ENCODE peak calls at places on chromosome 17, in seven cellular contexts. Q is neural progenitor cell, X is fibroblast of lung, M is GM23338, N is MM.1S, H is hepatocyte, C is OCI-LY7. K is an unnamed sample. For H3K4me1, the result is how much of the 10 kb centered on the place peaks cover.

GRCh38 chr17:58304735-58305486 is 23.7 kb downstream of the TSPOAP1 start:
- DNase-seq in Q (no peak), X (no peak), M (no peak), N (no peak), H (no peak), C (no peak), K (no peak)

GRCh38 chr17:64355536-64356303 is 34.9 kb downstream of the PECAM1 start:
- DNase-seq in Q (no peak), X (peak), M (no peak), N (no peak), H (no peak), C (no peak), K (no peak)

GRCh38 chr17:64982139-64982802 is 63.0 kb upstream of the LRRC37A3 start:
- DNase-seq in Q (no peak), X (no peak), M (no peak), N (no peak), H (no peak), C (no peak), K (no peak)

GRCh38 chr17:49229805-49230600 is 584 bp downstream of the PHOSPHO1 start:
- DNase-seq in Q (no peak), X (no peak), M (peak), N (no peak), H (no peak), C (no peak), K (no peak)

GRCh38 chr17:14268264-14268663 is 31.6 kb upstream of the CDRT15 start:
- DNase-seq in Q (no peak), X (no peak), M (peak), N (no peak), H (no peak), C (peak), K (no peak)

GRCh38 chr17:55743103-55743679 is 7.7 kb upstream of the PCTP start:
- DNase-seq in Q (no peak), X (no peak), M (no peak), N (no peak), H (peak), C (no peak), K (peak)

GRCh38 chr17:46862949-46863348 is 11.6 kb downstream of the WNT9B start:
- DNase-seq in Q (peak), X (no peak), M (peak), N (no peak), H (no peak), C (no peak), K (no peak)

GRCh38 chr17:10117085-10117484 is 81.3 kb downstream of the GAS7 start:
- DNase-seq in Q (no peak), X (no peak), M (no peak), N (no peak), H (no peak), C (no peak), K (no peak)

GRCh38 chr17:66002063-66002585 is 189.8 kb downstream of the CEP112 start:
- DNase-seq in Q (no peak), X (no peak), M (no peak), N (no peak), H (no peak), C (no peak), K (no peak)

GRCh38 chr17:57553991-57554825 is 190.9 kb downstream of the CCDC182 start:
- DNase-seq in Q (peak), X (peak), M (peak), N (no peak), H (peak), C (peak), K (no peak)

GRCh38 chr17:29844339-29845048 is 85.5 kb downstream of the SSH2 start:
- DNase-seq in Q (peak), X (peak), M (peak), N (no peak), H (peak), C (no peak), K (no peak)

GRCh38 chr17:77555741-77556291 is 402.7 kb upstream of the TNRC6C start:
- DNase-seq in Q (peak), X (peak), M (no peak), N (no peak), H (peak), C (no peak), K (no peak)

GRCh38 chr17:15920758-15921239 is 24.1 kb upstream of the ADORA2B start:
- DNase-seq in Q (no peak), X (peak), M (peak), N (no peak), H (peak), C (no peak), K (peak)

GRCh38 chr17:38339891-38340290 is 3.9 kb downstream of the GPR179 start:
- DNase-seq in Q (no peak), X (no peak), M (no peak), N (no peak), H (no peak), C (no peak), K (no peak)

GRCh38 chr17:38608648-38609047 is 2.9 kb upstream of the SRCIN1 start:
- DNase-seq in Q (no peak), X (no peak), M (peak), N (peak), H (no peak), C (no peak), K (peak)

GRCh38 chr17:80871341-80871740 is 120.3 kb upstream of the CHMP6 start:
- DNase-seq in Q (no peak), X (no peak), M (no peak), N (peak), H (no peak), C (no peak), K (no peak)

GRCh38 chr17:38864636-38865398 is 5.0 kb upstream of the LASP1 start:
- DNase-seq in Q (peak), X (peak), M (peak), N (no peak), H (no peak), C (no peak), K (no peak)

GRCh38 chr17:49337900-49338299 is 24.1 kb downstream of the ZNF652 start:
- DNase-seq in Q (no peak), X (no peak), M (no peak), N (no peak), H (no peak), C (no peak), K (no peak)

DNA sequence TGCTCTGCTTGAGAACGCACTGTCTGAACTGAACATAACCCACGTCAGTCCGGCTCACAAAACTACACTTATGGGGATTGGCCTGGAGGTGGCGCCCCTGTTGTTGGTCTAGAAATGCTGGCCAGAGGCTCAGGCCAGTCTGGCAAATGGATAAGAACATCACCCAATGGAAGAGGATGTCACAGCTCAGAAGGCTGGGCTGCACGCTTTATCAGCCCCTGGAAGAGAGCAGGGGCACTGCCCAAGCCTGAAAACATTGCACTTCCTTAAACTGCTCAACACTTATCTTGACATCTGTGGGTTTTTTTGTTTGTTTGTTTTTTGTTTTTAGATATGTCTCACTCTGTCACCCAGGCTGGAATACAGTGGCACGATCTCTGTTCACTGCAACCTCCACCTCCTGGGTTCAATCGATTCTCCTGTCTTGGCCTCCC is 24.8 kb upstream of the BPTF start:
- DNase-seq in Q (peak), X (peak), M (peak), N (peak), H (peak), C (peak), K (peak)
- TF ChIP-seq CTCF in Q (peak), X (peak), M (peak), N (peak), H (peak), C (peak), K (peak)

GRCh38 chr17:42517516-42517915 is 18.5 kb upstream of the NAGLU start:
- DNase-seq in Q (peak), X (peak), M (peak), N (peak), H (peak), C (peak), K (peak)

GRCh38 chr17:42519546-42520444 is 16.2 kb upstream of the NAGLU start:
- DNase-seq in Q (peak), X (peak), M (peak), N (no peak), H (peak), C (no peak), K (peak)

GRCh38 chr17:42518755-42519545 is 17.1 kb upstream of the NAGLU start:
- DNase-seq in Q (no peak), X (peak), M (no peak), N (no peak), H (peak), C (no peak), K (peak)

GRCh38 chr17:42520540-42520951 is 15.5 kb upstream of the NAGLU start:
- DNase-seq in Q (peak), X (no peak), M (peak), N (no peak), H (no peak), C (peak), K (no peak)

DNA sequence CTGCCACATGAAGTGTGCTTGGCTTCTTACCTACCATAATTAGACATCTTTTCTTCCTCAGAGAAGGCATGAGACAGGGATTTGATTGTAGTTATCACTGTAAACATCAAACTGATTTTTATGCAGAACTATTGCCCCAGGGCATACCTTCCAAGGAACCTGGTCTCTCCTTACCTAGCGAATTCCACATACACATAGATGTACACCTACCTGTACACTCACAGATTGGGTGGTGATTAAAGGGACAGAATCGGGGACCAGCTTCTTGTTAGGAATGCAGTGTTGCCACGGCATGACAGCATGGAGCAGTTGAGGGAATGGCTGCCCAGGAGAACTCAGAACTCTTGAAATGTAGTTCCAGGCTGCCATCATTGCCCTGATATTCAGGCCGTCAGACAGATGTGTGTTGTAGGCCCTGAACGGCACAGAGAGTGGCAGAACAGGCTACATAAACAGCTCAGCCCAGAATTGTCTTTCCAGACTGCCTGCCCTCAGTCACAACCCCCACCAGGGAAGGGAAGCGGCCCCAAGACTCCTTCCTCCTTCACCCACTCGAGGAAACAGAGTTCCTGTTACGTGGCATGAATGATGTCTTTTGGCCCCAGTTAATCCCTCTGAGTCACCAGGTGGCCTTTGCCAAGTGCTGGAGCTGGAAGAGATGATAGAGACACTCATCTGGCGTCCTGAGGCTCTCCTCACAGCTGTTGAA is 17.8 kb upstream of the NAGLU start:
- DNase-seq in Q (no peak), X (peak), M (no peak), N (no peak), H (peak), C (no peak), K (peak)
- H3K4me1 ChIP-seq in Q (under half), X (half or more), M (under half), N (under half), H (half or more), C (under half), K (half or more)

GRCh38 chr17:883586-883962 is 96.0 kb downstream of the NXN start:
- DNase-seq in Q (no peak), X (no peak), M (no peak), N (no peak), H (no peak), C (no peak), K (peak)

GRCh38 chr17:880871-881269 is 98.7 kb downstream of the NXN start:
- DNase-seq in Q (no peak), X (no peak), M (no peak), N (no peak), H (no peak), C (no peak), K (no peak)

GRCh38 chr17:885971-886571 is 93.5 kb downstream of the NXN start:
- DNase-seq in Q (no peak), X (peak), M (no peak), N (no peak), H (no peak), C (no peak), K (no peak)

GRCh38 chr17:880074-880870 is 98.1 kb downstream of the MRM3 start:
- DNase-seq in Q (no peak), X (no peak), M (no peak), N (no peak), H (no peak), C (no peak), K (peak)

DNA sequence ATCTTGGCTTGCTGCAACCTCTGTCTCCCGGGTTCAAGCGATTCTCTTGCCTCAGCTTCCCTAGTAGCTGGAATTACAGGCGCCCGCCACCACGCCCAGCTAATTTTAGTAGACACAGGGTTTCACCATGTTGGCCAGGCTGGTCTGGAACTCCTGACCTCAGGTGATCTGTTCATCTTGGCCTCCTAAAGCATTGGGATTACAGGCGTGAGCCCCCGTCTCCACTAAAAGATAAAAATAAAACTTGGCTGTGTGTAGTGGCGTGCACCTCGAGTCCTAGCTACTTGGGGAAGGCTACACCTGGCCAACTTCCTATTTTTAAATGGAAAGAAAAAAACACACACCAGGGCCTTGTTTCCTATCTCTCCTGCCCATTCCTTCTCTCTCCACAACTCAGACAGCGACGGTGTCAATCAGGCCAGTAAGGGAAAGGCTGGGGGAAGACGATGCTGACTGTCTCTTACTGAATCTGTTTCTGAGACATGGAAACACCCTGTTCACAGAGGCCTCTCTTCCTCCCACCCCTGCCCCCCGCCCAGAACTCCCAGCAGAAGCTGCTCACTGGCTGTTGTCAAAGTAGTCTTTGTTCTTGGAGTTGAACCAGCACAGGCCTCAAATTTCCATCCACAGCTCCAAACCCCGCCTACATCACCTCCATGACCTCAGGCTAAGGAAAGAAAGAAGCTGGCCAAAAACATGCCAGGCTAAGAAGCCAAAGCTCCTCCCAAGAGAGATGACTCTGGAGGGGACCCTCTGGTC is 96.6 kb downstream of the NXN start:
- DNase-seq in Q (peak), X (peak), M (peak), N (no peak), H (peak), C (no peak), K (no peak)
- H3K4me2 ChIP-seq in Q (peak), X (peak), M (peak), N (no peak), H (peak), C (no peak), K (no peak)

GRCh38 chr17:18166894-18167293 is 16.7 kb upstream of the ALKBH5 start:
- DNase-seq in Q (no peak), X (no peak), M (no peak), N (no peak), H (no peak), C (peak), K (no peak)
- TF ChIP-seq CTCF in Q (peak), X (peak), M (peak), N (peak), H (no peak), C (peak), K (peak)

GRCh38 chr17:45312477-45313418 is 4.1 kb downstream of the MAP3K14 start:
- DNase-seq in Q (no peak), X (no peak), M (no peak), N (no peak), H (no peak), C (no peak), K (no peak)
- H3K4me1 ChIP-seq in Q (under half), X (under half), M (under half), N (under half), H (under half), C (half or more), K (half or more)

GRCh38 chr17:45353047-45353446 is 36.2 kb upstream of the MAP3K14 start:
- DNase-seq in Q (no peak), X (no peak), M (no peak), N (no peak), H (no peak), C (no peak), K (no peak)
- H3K4me2 ChIP-seq in Q (no peak), X (no peak), M (no peak), N (no peak), H (no peak), C (no peak), K (no peak)

DNA sequence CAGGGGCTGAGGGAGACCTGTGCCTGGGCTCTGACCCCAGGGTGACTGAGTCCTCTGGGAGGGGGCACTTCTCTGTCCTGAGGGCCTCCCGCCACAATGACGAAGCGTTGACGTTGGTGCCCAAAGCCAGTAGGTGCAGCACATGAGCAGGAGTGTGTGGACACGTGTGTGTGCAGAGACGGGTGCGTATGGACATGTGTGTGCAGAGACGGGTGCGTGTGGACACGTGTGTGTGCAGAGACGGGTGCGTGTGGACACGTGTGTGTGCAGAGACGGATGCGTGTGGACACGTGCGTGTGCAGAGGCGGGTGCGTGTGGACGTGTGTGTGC is 726 bp upstream of the CD7 start:
- DNase-seq in Q (no peak), X (no peak), M (no peak), N (no peak), H (no peak), C (no peak), K (no peak)
- TF ChIP-seq CTCF in Q (no peak), X (no peak), M (no peak), N (no peak), H (no peak), C (no peak), K (no peak)

DNA sequence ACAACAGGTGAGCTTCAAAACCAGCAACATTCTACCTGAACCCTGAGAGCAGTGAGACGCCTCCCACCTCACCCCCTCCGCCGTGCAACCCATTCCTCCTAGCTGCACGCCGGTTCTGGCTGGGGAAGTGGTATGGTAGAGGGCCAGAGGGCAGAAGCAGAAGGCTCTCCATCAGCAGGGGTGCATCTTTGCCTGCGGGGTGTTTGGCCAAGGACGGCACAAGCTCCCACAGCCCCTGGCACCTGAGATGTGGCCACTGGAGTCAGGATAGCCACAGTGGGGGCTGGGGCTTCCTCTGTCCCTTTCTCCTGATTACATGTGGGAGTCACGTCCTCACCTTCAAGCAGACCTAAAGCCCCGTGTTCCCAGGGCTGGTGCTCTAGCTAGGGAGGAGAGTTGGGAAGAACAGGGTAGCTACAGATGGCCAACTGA is 1.6 kb downstream of the BORCS6 start:
- DNase-seq in Q (no peak), X (no peak), M (no peak), N (no peak), H (no peak), C (no peak), K (no peak)
- H3K4me1 ChIP-seq in Q (under half), X (under half), M (under half), N (under half), H (under half), C (under half), K (under half)

GRCh38 chr17:42672038-42672437 is 4.8 kb downstream of the PLEKHH3 start:
- DNase-seq in Q (no peak), X (no peak), M (peak), N (no peak), H (no peak), C (no peak), K (no peak)

GRCh38 chr17:42669705-42670198 is 7.0 kb downstream of the PLEKHH3 start:
- DNase-seq in Q (no peak), X (no peak), M (peak), N (no peak), H (no peak), C (no peak), K (no peak)

GRCh38 chr17:42673266-42673884 is 3.4 kb downstream of the PLEKHH3 start:
- DNase-seq in Q (no peak), X (no peak), M (no peak), N (no peak), H (no peak), C (no peak), K (no peak)

GRCh38 chr17:42670199-42670924 is 6.4 kb downstream of the PLEKHH3 start:
- DNase-seq in Q (peak), X (no peak), M (peak), N (peak), H (no peak), C (no peak), K (no peak)

DNA sequence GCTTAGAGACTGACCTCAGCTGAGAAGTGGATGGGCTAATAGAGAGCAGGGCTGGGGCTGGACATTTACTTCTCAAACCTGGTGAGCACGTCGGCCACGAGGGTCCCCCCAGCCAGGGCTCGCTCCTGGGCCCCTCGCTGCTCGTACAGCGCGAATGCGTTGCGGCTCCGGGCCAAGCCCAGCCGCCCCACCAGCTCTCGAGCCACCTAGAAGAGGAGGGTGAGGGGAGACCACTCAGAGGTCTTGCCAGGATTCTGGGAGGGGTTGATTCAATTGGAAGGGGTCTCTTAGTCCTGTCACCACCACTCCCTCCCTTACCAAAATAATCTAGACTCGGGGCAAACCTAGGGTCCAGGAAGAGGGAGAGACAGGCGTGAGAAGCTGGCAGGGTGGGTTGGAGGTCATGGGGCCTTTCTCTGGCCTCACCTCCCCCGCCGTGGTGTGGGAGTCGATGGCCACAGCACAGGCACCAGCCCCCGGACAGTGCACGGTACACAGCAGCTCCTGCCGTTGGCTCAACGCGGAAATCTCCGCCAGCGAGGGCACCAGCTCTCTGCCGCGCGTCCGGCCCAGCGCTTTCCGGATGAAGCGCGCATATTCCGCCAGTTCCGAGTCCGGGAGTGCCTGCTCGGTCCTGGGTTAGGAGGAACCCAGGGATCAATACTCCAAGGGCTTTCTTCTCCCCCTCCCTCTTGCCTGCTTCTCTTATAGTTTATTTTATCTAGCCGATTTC is 5.7 kb downstream of the PLEKHH3 start:
- DNase-seq in Q (no peak), X (no peak), M (peak), N (peak), H (no peak), C (no peak), K (no peak)
- H3K4me2 ChIP-seq in Q (peak), X (no peak), M (peak), N (no peak), H (no peak), C (peak), K (no peak)

K was measured in PC-9.